ENCODE peak calls at places on chromosomes 12 and 14, in five cellular contexts. One of them, this sample, is unnamed.

GRCh38 chr14:55846852-55847471 is 267.0 kb downstream of the KTN1 start:
- DNase-seq in IMR-90: peak
- DNase-seq in neuronal stem cell: no peak
- DNase-seq in mesenchymal stem cell: peak
- DNase-seq in trophoblast cell: no peak
- DNase-seq in this sample: no peak

GRCh38 chr14:26088260-26088659 is 509.6 kb downstream of the NOVA1 start:
- DNase-seq in IMR-90: no peak
- DNase-seq in neuronal stem cell: no peak
- DNase-seq in mesenchymal stem cell: no peak
- DNase-seq in trophoblast cell: no peak
- DNase-seq in this sample: peak

GRCh38 chr12:95574799-95575452 is 23.6 kb upstream of the USP44 start:
- DNase-seq in IMR-90: peak
- DNase-seq in neuronal stem cell: no peak
- DNase-seq in mesenchymal stem cell: peak
- DNase-seq in trophoblast cell: no peak
- DNase-seq in this sample: no peak

GRCh38 chr14:72745991-72746980 is 147.6 kb downstream of the DPF3 start:
- DNase-seq in IMR-90: peak
- DNase-seq in neuronal stem cell: no peak
- DNase-seq in mesenchymal stem cell: peak
- DNase-seq in trophoblast cell: peak
- DNase-seq in this sample: no peak

GRCh38 chr14:75628816-75629215 is 31.9 kb downstream of the ERG28 start:
- DNase-seq in IMR-90: no peak
- DNase-seq in neuronal stem cell: no peak
- DNase-seq in mesenchymal stem cell: no peak
- DNase-seq in trophoblast cell: no peak
- DNase-seq in this sample: no peak

GRCh38 chr12:82383930-82384513 is 25.7 kb downstream of the METTL25 start:
- DNase-seq in IMR-90: peak
- DNase-seq in neuronal stem cell: no peak
- DNase-seq in mesenchymal stem cell: peak
- DNase-seq in trophoblast cell: no peak
- DNase-seq in this sample: no peak

GRCh38 chr14:45426685-45427282 is 173.8 kb upstream of the MIS18BP1 start:
- DNase-seq in IMR-90: peak
- DNase-seq in neuronal stem cell: peak
- DNase-seq in mesenchymal stem cell: peak
- DNase-seq in trophoblast cell: no peak
- DNase-seq in this sample: peak

GRCh38 chr14:63933110-63933509 is 80.3 kb downstream of the SYNE2 start:
- DNase-seq in IMR-90: no peak
- DNase-seq in neuronal stem cell: no peak
- DNase-seq in mesenchymal stem cell: no peak
- DNase-seq in trophoblast cell: no peak
- DNase-seq in this sample: no peak

GRCh38 chr12:42669471-42669997 is 80.0 kb upstream of the PRICKLE1 start:
- DNase-seq in IMR-90: no peak
- DNase-seq in neuronal stem cell: no peak
- DNase-seq in mesenchymal stem cell: no peak
- DNase-seq in trophoblast cell: no peak
- DNase-seq in this sample: no peak

GRCh38 chr12:112180422-112180821 is 55.1 kb downstream of the TRAFD1 start:
- DNase-seq in IMR-90: no peak
- DNase-seq in neuronal stem cell: no peak
- DNase-seq in mesenchymal stem cell: no peak
- DNase-seq in trophoblast cell: no peak
- DNase-seq in this sample: no peak

GRCh38 chr12:124480469-124481256 is 86.7 kb downstream of the NCOR2 start:
- DNase-seq in IMR-90: peak
- DNase-seq in neuronal stem cell: no peak
- DNase-seq in mesenchymal stem cell: peak
- DNase-seq in trophoblast cell: peak
- DNase-seq in this sample: no peak

GRCh38 chr14:32417956-32418552 is 89.0 kb downstream of the AKAP6 start:
- DNase-seq in IMR-90: peak
- DNase-seq in neuronal stem cell: no peak
- DNase-seq in mesenchymal stem cell: peak
- DNase-seq in trophoblast cell: no peak
- DNase-seq in this sample: no peak

GRCh38 chr12:120480211-120480610 is 10.7 kb upstream of the SRSF9 start:
- DNase-seq in IMR-90: no peak
- DNase-seq in neuronal stem cell: no peak
- DNase-seq in mesenchymal stem cell: no peak
- DNase-seq in trophoblast cell: no peak
- DNase-seq in this sample: no peak

GRCh38 chr12:91854725-91855124 is 290.9 kb downstream of the BTG1 start:
- DNase-seq in IMR-90: peak
- DNase-seq in neuronal stem cell: no peak
- DNase-seq in mesenchymal stem cell: peak
- DNase-seq in trophoblast cell: no peak
- DNase-seq in this sample: no peak

GRCh38 chr14:69351911-69352310 is 46.2 kb downstream of the ERH start:
- DNase-seq in IMR-90: no peak
- DNase-seq in neuronal stem cell: no peak
- DNase-seq in mesenchymal stem cell: no peak
- DNase-seq in trophoblast cell: no peak
- DNase-seq in this sample: no peak

GRCh38 chr14:105890474-105891220 is 364.3 kb downstream of the TMEM121 start:
- DNase-seq in IMR-90: no peak
- DNase-seq in neuronal stem cell: no peak
- DNase-seq in mesenchymal stem cell: no peak
- DNase-seq in trophoblast cell: no peak
- DNase-seq in this sample: no peak

GRCh38 chr12:89470741-89471504 is 53.7 kb downstream of the GALNT4 start:
- DNase-seq in IMR-90: peak
- DNase-seq in neuronal stem cell: no peak
- DNase-seq in mesenchymal stem cell: peak
- DNase-seq in trophoblast cell: no peak
- DNase-seq in this sample: no peak

GRCh38 chr12:3261782-3262359 is 184.7 kb downstream of the TSPAN9 start:
- DNase-seq in IMR-90: peak
- DNase-seq in neuronal stem cell: no peak
- DNase-seq in mesenchymal stem cell: no peak
- DNase-seq in trophoblast cell: no peak
- DNase-seq in this sample: no peak

GRCh38 chr14:72816287-72816686 is 77.6 kb downstream of the DPF3 start:
- DNase-seq in IMR-90: no peak
- DNase-seq in neuronal stem cell: no peak
- DNase-seq in mesenchymal stem cell: no peak
- DNase-seq in trophoblast cell: no peak
- DNase-seq in this sample: no peak

GRCh38 chr14:75242546-75243273 is 35.9 kb upstream of the FOS start:
- DNase-seq in IMR-90: peak
- DNase-seq in neuronal stem cell: no peak
- DNase-seq in mesenchymal stem cell: peak
- DNase-seq in trophoblast cell: no peak
- DNase-seq in this sample: no peak

GRCh38 chr14:37422319-37422718 is 172.7 kb downstream of the FOXA1 start:
- DNase-seq in IMR-90: no peak
- DNase-seq in neuronal stem cell: no peak
- DNase-seq in mesenchymal stem cell: no peak
- DNase-seq in trophoblast cell: no peak
- DNase-seq in this sample: no peak

GRCh38 chr12:67299936-67300335 is 30.8 kb downstream of the CAND1 start:
- DNase-seq in IMR-90: no peak
- DNase-seq in neuronal stem cell: no peak
- DNase-seq in mesenchymal stem cell: no peak
- DNase-seq in trophoblast cell: no peak
- DNase-seq in this sample: no peak

GRCh38 chr12:22164101-22164500 is 118.1 kb downstream of the CMAS start:
- DNase-seq in IMR-90: no peak
- DNase-seq in neuronal stem cell: no peak
- DNase-seq in mesenchymal stem cell: no peak
- DNase-seq in trophoblast cell: no peak
- DNase-seq in this sample: no peak

GRCh38 chr12:69779928-69780327 is 41.3 kb downstream of the RAB3IP start:
- DNase-seq in IMR-90: peak
- DNase-seq in neuronal stem cell: peak
- DNase-seq in mesenchymal stem cell: peak
- DNase-seq in trophoblast cell: peak
- DNase-seq in this sample: peak

GRCh38 chr12:64392221-64392620 is 1.7 kb upstream of the C12orf56 start:
- DNase-seq in IMR-90: peak
- DNase-seq in neuronal stem cell: no peak
- DNase-seq in mesenchymal stem cell: peak
- DNase-seq in trophoblast cell: peak
- DNase-seq in this sample: no peak

GRCh38 chr12:46124132-46124847 is 133.9 kb upstream of the SCAF11 start:
- DNase-seq in IMR-90: peak
- DNase-seq in neuronal stem cell: no peak
- DNase-seq in mesenchymal stem cell: peak
- DNase-seq in trophoblast cell: no peak
- DNase-seq in this sample: no peak

GRCh38 chr14:63632932-63633514 is 8.6 kb downstream of the WDR89 start:
- DNase-seq in IMR-90: peak
- DNase-seq in neuronal stem cell: no peak
- DNase-seq in mesenchymal stem cell: peak
- DNase-seq in trophoblast cell: no peak
- DNase-seq in this sample: no peak

GRCh38 chr12:27984275-27984674 is 11.7 kb upstream of the PTHLH start:
- DNase-seq in IMR-90: peak
- DNase-seq in neuronal stem cell: no peak
- DNase-seq in mesenchymal stem cell: peak
- DNase-seq in trophoblast cell: no peak
- DNase-seq in this sample: no peak

GRCh38 chr14:65594153-65594881 is 181.8 kb downstream of the FUT8 start:
- DNase-seq in IMR-90: no peak
- DNase-seq in neuronal stem cell: no peak
- DNase-seq in mesenchymal stem cell: peak
- DNase-seq in trophoblast cell: no peak
- DNase-seq in this sample: peak

GRCh38 chr12:29883558-29883957 is 99.8 kb upstream of the TMTC1 start:
- DNase-seq in IMR-90: no peak
- DNase-seq in neuronal stem cell: no peak
- DNase-seq in mesenchymal stem cell: no peak
- DNase-seq in trophoblast cell: no peak
- DNase-seq in this sample: no peak

GRCh38 chr12:46523446-46523845 is 150.9 kb upstream of the SLC38A2 start:
- DNase-seq in IMR-90: peak
- DNase-seq in neuronal stem cell: no peak
- DNase-seq in mesenchymal stem cell: no peak
- DNase-seq in trophoblast cell: no peak
- DNase-seq in this sample: no peak

GRCh38 chr14:72808564-72808963 is 85.3 kb downstream of the DPF3 start:
- DNase-seq in IMR-90: no peak
- DNase-seq in neuronal stem cell: no peak
- DNase-seq in mesenchymal stem cell: no peak
- DNase-seq in trophoblast cell: no peak
- DNase-seq in this sample: no peak

DNA sequence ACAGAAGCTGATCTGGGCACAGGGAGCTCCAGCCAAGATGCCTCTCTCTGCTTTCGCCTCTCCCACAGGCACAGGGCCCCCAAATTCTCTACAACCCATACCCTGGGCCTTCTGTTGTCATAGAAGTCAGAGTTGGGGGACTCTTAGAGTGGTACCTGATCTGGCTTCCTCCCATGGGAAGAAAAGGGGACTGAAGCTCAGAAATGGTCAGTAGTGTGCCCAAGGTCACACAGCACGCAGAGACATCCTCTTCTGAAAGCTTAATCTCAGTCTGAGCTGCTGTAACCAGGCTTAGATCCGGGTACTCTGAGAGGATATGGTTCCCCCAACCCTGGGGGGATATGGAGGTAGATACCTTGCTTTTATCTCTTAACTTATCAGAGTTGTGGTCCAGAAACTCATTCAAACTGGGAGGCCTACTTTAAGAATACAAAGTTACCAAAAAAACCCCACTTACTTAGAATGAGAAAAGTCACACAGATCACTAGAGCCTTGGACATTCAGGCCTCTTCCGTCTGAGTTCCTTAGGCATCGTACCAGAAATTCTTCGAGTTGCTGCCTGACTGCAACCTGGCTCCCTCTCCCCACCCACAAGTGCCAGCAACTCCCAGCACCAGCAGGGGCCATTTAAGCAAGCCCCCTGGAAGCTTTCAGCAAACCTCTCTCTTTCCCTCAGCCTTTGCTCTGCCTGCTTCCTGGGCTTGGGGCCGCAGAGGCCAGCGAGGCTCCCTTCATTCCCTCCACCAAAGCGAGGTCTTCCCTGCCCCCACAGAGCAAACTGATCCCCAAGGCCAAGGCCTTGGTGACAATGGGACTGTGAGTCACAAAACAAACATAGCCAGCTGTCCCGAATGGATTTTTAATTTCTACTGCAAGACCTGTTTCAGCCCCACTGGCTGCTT is 13.9 kb downstream of the KRT7 start:
- DNase-seq in IMR-90: no peak
- DNase-seq in neuronal stem cell: no peak
- DNase-seq in mesenchymal stem cell: no peak
- DNase-seq in trophoblast cell: no peak
- DNase-seq in this sample: no peak
- H3K27ac ChIP-seq in IMR-90: no peak
- H3K27ac ChIP-seq in neuronal stem cell: no peak
- H3K27ac ChIP-seq in mesenchymal stem cell: peak
- H3K27ac ChIP-seq in trophoblast cell: no peak
- H3K27ac ChIP-seq in this sample: no peak

GRCh38 chr12:7160183-7160582 is 29.3 kb upstream of the PEX5 start:
- DNase-seq in IMR-90: no peak
- DNase-seq in neuronal stem cell: no peak
- DNase-seq in mesenchymal stem cell: no peak
- DNase-seq in trophoblast cell: no peak
- DNase-seq in this sample: no peak
- H3K14ac ChIP-seq in IMR-90: no peak
- H3K14ac ChIP-seq in neuronal stem cell: no peak
- H3K14ac ChIP-seq in mesenchymal stem cell: no peak
- H3K14ac ChIP-seq in trophoblast cell: no peak
- H3K14ac ChIP-seq in this sample: no peak

GRCh38 chr12:53336137-53336785 is at the start of gene SP7:
- DNase-seq in IMR-90: no peak
- DNase-seq in neuronal stem cell: no peak
- DNase-seq in mesenchymal stem cell: no peak
- DNase-seq in trophoblast cell: no peak
- DNase-seq in this sample: no peak
- H2AK5ac ChIP-seq in IMR-90: peak
- H2AK5ac ChIP-seq in neuronal stem cell: peak
- H2AK5ac ChIP-seq in mesenchymal stem cell: no peak
- H2AK5ac ChIP-seq in trophoblast cell: no peak
- H2AK5ac ChIP-seq in this sample: no peak

GRCh38 chr12:58529114-58529665 is 391.1 kb downstream of the LRIG3 start:
- DNase-seq in IMR-90: peak
- DNase-seq in neuronal stem cell: no peak
- DNase-seq in mesenchymal stem cell: peak
- DNase-seq in trophoblast cell: no peak
- DNase-seq in this sample: no peak

GRCh38 chr12:58528266-58528665 is 392.0 kb downstream of the LRIG3 start:
- DNase-seq in IMR-90: no peak
- DNase-seq in neuronal stem cell: no peak
- DNase-seq in mesenchymal stem cell: peak
- DNase-seq in trophoblast cell: no peak
- DNase-seq in this sample: no peak

GRCh38 chr12:58532855-58533608 is 387.3 kb downstream of the LRIG3 start:
- DNase-seq in IMR-90: no peak
- DNase-seq in neuronal stem cell: no peak
- DNase-seq in mesenchymal stem cell: no peak
- DNase-seq in trophoblast cell: no peak
- DNase-seq in this sample: no peak

GRCh38 chr12:58529897-58530296 is 390.4 kb downstream of the LRIG3 start:
- DNase-seq in IMR-90: peak
- DNase-seq in neuronal stem cell: no peak
- DNase-seq in mesenchymal stem cell: peak
- DNase-seq in trophoblast cell: no peak
- DNase-seq in this sample: no peak

GRCh38 chr12:58530421-58531067 is 389.8 kb downstream of the LRIG3 start:
- DNase-seq in IMR-90: peak
- DNase-seq in neuronal stem cell: no peak
- DNase-seq in mesenchymal stem cell: peak
- DNase-seq in trophoblast cell: no peak
- DNase-seq in this sample: no peak
- H3K27ac ChIP-seq in IMR-90: peak
- H3K27ac ChIP-seq in neuronal stem cell: no peak
- H3K27ac ChIP-seq in mesenchymal stem cell: peak
- H3K27ac ChIP-seq in trophoblast cell: no peak
- H3K27ac ChIP-seq in this sample: no peak

This sample was measured in H9.